ENCODE peak calls at places on chromosomes 11 and 22, in eight cellular contexts. A is pancreas, H is breast epithelium, V is kidney epithelial cell, Y is HCT116, K is dorsolateral prefrontal cortex, B is H1, P is cardiac fibroblast. O is an unnamed sample.

GRCh38 chr11:34647532-34647931 is 26.6 kb downstream of the EHF start:
- DNase-seq in A (no peak), H (no peak), V (no peak), Y (no peak), K (no peak), B (no peak), P (no peak), O (no peak)

GRCh38 chr11:3645552-3645951 is 624 bp downstream of the ART1 start:
- DNase-seq in A (no peak), H (no peak), V (no peak), Y (no peak), K (no peak), B (no peak), P (no peak), O (no peak)

GRCh38 chr11:57480409-57481137 is 20.2 kb downstream of the RTN4RL2 start:
- DNase-seq in A (peak), H (no peak), V (no peak), Y (no peak), K (peak), B (no peak), P (peak), O (no peak)

GRCh38 chr11:35953081-35953480 is 9.2 kb downstream of the LDLRAD3 start:
- DNase-seq in A (peak), H (peak), V (no peak), Y (no peak), K (peak), B (no peak), P (no peak), O (no peak)

GRCh38 chr22:20268350-20269012 is 363 bp upstream of the RTN4R start:
- DNase-seq in A (peak), H (no peak), V (no peak), Y (peak), K (peak), B (no peak), P (peak), O (no peak)

GRCh38 chr22:35489225-35489624 is 51.4 kb upstream of the RASD2 start:
- DNase-seq in A (no peak), H (no peak), V (no peak), Y (no peak), K (no peak), B (no peak), P (no peak), O (no peak)

GRCh38 chr22:47395481-47395880 is 633.0 kb downstream of the TBC1D22A start:
- DNase-seq in A (no peak), H (no peak), V (no peak), Y (no peak), K (no peak), B (no peak), P (peak), O (no peak)

GRCh38 chr11:77259681-77260080 is 41.8 kb downstream of the GDPD4 start:
- DNase-seq in A (no peak), H (no peak), V (no peak), Y (no peak), K (no peak), B (no peak), P (peak), O (no peak)

GRCh38 chr11:130156108-130157022 is 3.2 kb upstream of the ST14 start:
- DNase-seq in A (no peak), H (no peak), V (no peak), Y (no peak), K (no peak), B (no peak), P (peak), O (no peak)

GRCh38 chr22:49269371-49269770 is 558.3 kb downstream of the BRD1 start:
- DNase-seq in A (no peak), H (no peak), V (no peak), Y (no peak), K (no peak), B (peak), P (no peak), O (no peak)

GRCh38 chr11:65643971-65644370 is 6.1 kb downstream of the SIPA1 start:
- DNase-seq in A (no peak), H (no peak), V (no peak), Y (no peak), K (no peak), B (no peak), P (no peak), O (no peak)

GRCh38 chr11:116194156-116194904 is 578.5 kb downstream of the BUD13 start:
- DNase-seq in A (no peak), H (no peak), V (no peak), Y (no peak), K (no peak), B (no peak), P (no peak), O (no peak)

GRCh38 chr22:39576027-39576426 is 5.5 kb downstream of the CACNA1I start:
- DNase-seq in A (no peak), H (no peak), V (no peak), Y (no peak), K (no peak), B (no peak), P (no peak), O (no peak)

GRCh38 chr11:96102664-96103068 is 178.8 kb upstream of the MTMR2 start:
- DNase-seq in A (no peak), H (no peak), V (no peak), Y (no peak), K (no peak), B (no peak), P (peak), O (no peak)

DNA sequence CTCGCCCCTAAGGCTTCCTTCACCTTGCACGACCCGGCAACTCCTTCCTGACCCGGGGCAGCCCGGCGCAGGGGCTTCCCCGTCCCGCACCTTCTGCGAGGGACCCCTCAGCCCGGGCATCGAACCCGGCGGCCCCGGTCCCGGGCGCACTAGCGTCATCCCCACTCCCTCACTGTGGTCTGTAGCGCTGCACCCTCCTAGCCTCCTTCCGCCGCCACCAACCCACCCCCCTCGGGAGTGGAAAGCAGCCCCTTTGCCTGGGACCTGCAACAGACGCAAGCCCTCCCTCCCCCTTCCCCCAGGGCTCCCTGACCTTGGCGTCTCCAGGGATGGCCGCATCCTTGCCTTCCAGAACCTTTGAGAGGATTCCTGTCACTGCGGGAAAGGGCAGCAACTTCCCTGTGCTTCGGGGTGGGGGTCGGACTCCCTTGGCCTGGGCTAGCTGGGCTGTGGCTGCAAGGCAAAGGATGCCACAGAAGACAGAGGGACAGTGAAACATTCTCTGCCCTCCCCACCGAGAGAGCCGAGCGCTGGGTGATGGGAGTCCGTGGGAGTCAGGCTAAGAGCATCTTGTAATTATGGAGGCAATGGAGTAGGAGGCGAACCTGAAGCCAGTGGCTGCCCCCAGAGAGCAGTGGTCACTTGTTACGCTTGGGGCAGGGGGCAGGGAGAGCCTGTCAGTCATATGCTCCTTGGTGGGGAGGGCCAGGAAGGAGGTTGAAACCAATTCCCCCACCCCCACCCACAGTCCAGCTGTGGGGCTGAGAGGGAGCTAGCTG is 835 bp downstream of the TMEM132A start:
- DNase-seq in A (no peak), H (no peak), V (no peak), Y (no peak), K (no peak), B (no peak), P (no peak), O (no peak)
- TF ChIP-seq CTCF in A (no peak), H (no peak), V (no peak), Y (no peak), K (no peak), B (no peak), P (no peak), O (no peak)

GRCh38 chr11:83355406-83355805 is 69.2 kb upstream of the CCDC90B start:
- DNase-seq in A (no peak), H (no peak), V (no peak), Y (no peak), K (no peak), B (no peak), P (no peak), O (no peak)
- TF ChIP-seq CTCF in A (no peak), H (no peak), V (no peak), Y (no peak), K (no peak), B (no peak), P (no peak), O (no peak)

GRCh38 chr11:124783002-124783401 is 17.2 kb downstream of the MSANTD2 start:
- DNase-seq in A (no peak), H (no peak), V (no peak), Y (no peak), K (no peak), B (no peak), P (no peak), O (no peak)
- TF ChIP-seq CTCF in A (no peak), H (no peak), V (no peak), Y (no peak), K (no peak), B (no peak), P (no peak), O (no peak)

DNA sequence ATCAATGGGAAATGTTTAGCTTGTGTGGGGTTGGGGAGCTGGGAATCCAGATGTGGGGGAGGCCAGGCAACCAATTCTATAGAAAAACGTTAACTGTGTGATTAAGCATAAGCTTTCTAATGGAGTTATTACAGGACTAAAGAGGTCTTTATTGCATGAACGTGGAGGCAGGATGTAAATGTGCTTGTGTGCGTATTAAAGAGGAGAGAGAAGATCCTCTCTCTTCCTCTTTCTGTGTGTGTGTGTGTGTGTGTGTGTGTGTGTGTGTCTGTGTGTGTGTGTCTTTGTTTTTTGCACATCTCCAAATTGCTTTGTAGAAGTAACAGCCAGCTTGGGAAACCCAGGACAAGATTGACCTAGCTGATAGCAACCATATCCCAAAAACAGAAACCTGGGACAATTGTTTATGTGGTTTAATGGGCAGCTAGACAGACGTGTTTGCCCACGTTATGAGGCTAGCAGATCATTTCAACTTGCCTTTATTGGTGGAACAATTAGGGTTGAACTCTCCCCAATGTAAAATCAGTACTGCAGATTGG is 145.5 kb upstream of the TTC12 start:
- DNase-seq in A (no peak), H (no peak), V (no peak), Y (no peak), K (no peak), B (no peak), P (no peak), O (no peak)
- TF ChIP-seq CTCF in A (no peak), H (no peak), V (no peak), Y (no peak), K (no peak), B (no peak), P (no peak), O (no peak)

DNA sequence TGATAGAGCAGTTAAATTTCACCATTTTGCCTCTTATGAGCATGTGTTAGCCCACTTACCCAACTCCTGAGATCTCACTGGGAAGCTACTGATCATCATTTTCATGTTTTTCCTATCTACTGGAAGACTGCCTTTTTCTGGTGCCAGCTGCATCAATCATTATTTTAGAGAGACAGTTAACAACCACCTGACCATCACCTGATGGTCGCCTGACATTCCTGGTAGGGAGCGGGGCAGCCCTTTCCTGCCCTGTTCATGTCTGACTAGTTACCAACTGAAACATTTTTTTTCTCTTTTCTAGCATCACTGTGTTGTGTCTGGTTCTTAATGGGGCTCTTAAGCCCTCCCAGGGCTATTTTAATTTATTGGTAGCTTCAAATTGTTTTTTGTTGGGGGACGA is 20.2 kb upstream of the PATL1 start:
- DNase-seq in A (no peak), H (no peak), V (no peak), Y (no peak), K (no peak), B (no peak), P (no peak), O (no peak)
- TF ChIP-seq CTCF in A (no peak), H (no peak), V (no peak), Y (no peak), K (no peak), B (no peak), P (no peak), O (no peak)

GRCh38 chr11:133823211-133823610 is 22.1 kb downstream of the SPATA19 start:
- DNase-seq in A (no peak), H (no peak), V (no peak), Y (no peak), K (no peak), B (no peak), P (no peak), O (no peak)

GRCh38 chr11:133819114-133819513 is 26.2 kb downstream of the SPATA19 start:
- DNase-seq in A (no peak), H (no peak), V (no peak), Y (no peak), K (no peak), B (no peak), P (no peak), O (no peak)

GRCh38 chr11:133819916-133820315 is 25.4 kb downstream of the SPATA19 start:
- DNase-seq in A (no peak), H (no peak), V (no peak), Y (no peak), K (no peak), B (no peak), P (no peak), O (no peak)

GRCh38 chr11:133824593-133824992 is 20.7 kb downstream of the SPATA19 start:
- DNase-seq in A (no peak), H (no peak), V (no peak), Y (no peak), K (no peak), B (no peak), P (no peak), O (no peak)

GRCh38 chr11:133821776-133822175 is 23.5 kb downstream of the SPATA19 start:
- DNase-seq in A (peak), H (no peak), V (no peak), Y (peak), K (peak), B (peak), P (peak), O (no peak)
- TF ChIP-seq CTCF in A (peak), H (no peak), V (peak), Y (peak), K (peak), B (peak), P (no peak), O (no peak)

GRCh38 chr22:38513063-38513462 is 7.0 kb upstream of the DDX17 start:
- DNase-seq in A (no peak), H (no peak), V (no peak), Y (no peak), K (no peak), B (no peak), P (no peak), O (no peak)
- TF ChIP-seq CTCF in A (no peak), H (no peak), V (no peak), Y (no peak), K (no peak), B (peak), P (no peak), O (no peak)

GRCh38 chr11:119608201-119608600 is 120.8 kb downstream of the NECTIN1 start:
- DNase-seq in A (no peak), H (no peak), V (no peak), Y (no peak), K (no peak), B (no peak), P (no peak), O (no peak)

GRCh38 chr11:119607726-119608125 is 121.3 kb downstream of the NECTIN1 start:
- DNase-seq in A (no peak), H (no peak), V (no peak), Y (no peak), K (peak), B (no peak), P (no peak), O (no peak)

GRCh38 chr11:119605137-119605675 is 123.8 kb downstream of the NECTIN1 start:
- DNase-seq in A (no peak), H (no peak), V (no peak), Y (no peak), K (no peak), B (no peak), P (no peak), O (no peak)

GRCh38 chr11:119611027-119611426 is 118.0 kb downstream of the NECTIN1 start:
- DNase-seq in A (no peak), H (no peak), V (no peak), Y (no peak), K (no peak), B (no peak), P (no peak), O (no peak)

GRCh38 chr11:119608781-119609180 is 120.2 kb downstream of the NECTIN1 start:
- DNase-seq in A (no peak), H (no peak), V (no peak), Y (no peak), K (no peak), B (no peak), P (no peak), O (no peak)
- TF ChIP-seq CTCF in A (no peak), H (no peak), V (no peak), Y (no peak), K (peak), B (no peak), P (no peak), O (no peak)

DNA sequence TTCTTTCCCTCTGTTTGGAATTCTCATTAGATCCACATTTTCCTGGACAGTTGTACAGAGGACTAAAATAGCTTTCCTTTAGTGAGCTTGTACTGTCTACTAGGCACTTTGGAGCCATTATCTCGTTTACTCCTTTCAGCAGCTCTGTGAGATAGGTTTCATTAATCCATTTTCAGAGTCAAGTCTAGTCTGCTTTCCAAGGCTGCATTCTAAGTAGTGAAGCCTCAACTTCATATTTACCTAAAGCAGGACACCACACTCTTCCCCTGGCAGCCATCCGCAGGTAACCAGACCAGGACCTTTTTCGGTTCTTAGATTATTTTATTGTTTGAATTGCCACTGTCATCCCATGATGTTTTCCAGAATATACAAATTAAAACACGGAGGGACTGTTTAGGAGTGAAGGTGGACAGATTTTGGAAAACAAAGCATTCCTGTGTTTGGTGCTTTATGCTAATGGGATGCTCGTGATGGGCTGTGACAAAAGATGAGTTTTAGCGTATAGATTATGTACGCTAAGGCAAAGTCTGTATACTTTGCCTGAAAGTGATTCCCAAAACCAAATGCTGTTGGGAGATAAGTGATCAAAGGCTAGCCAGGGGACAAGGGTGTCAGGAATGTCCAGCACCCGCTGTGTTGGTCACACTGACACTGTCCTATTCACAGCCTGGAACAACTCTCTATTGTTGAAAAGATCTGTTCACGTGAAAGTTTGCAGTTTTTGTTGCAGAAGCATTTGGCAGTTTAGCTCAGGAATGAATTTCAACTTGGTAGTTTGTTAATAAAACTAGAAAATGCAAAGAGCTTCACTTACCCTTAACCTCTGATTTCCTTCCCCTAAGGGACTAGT is 1.3 kb downstream of the JAM3 start:
- DNase-seq in A (no peak), H (no peak), V (no peak), Y (no peak), K (peak), B (no peak), P (no peak), O (no peak)
- TF ChIP-seq CTCF in A (no peak), H (no peak), V (no peak), Y (no peak), K (no peak), B (no peak), P (no peak), O (no peak)

O was measured in omental fat pad.